ENCODE peak calls at places on chromosomes 2 and 18, in six cellular contexts. Y, R, H, O, U and F are unnamed samples.

GRCh38 chr2:142877265-142877756 is at the start of gene KYNU:
- DNase-seq in H (no peak), R (no peak), Y (no peak), U (no peak), O (peak), F (no peak)

GRCh38 chr2:128682266-128682665 is 363.6 kb upstream of the HS6ST1 start:
- DNase-seq in R (no peak), O (no peak), H (no peak), U (no peak), Y (no peak), F (no peak)

GRCh38 chr2:59691518-59692190 is 861.8 kb downstream of the BCL11A start:
- DNase-seq in R (no peak), O (peak), Y (no peak), U (no peak), H (no peak), F (no peak)

GRCh38 chr2:85750509-85751299 is 3.1 kb upstream of the ATOH8 start:
- DNase-seq in H (no peak), Y (no peak), R (peak), O (peak), U (peak), F (no peak)

GRCh38 chr18:47990981-47991380 is 60.5 kb upstream of the SMAD2 start:
- DNase-seq in R (no peak), U (no peak), H (no peak), O (no peak), Y (no peak), F (no peak)

GRCh38 chr2:175601969-175602368 is 400.1 kb downstream of the LNPK start:
- DNase-seq in R (no peak), Y (no peak), H (no peak), O (no peak), U (no peak), F (no peak)

GRCh38 chr2:225002656-225003045 is 39.6 kb downstream of the DOCK10 start:
- DNase-seq in Y (no peak), O (no peak), H (peak), R (no peak), U (no peak), F (no peak)

GRCh38 chr2:8684421-8684884 is 2.6 kb downstream of the ID2 start:
- DNase-seq in R (no peak), H (peak), U (no peak), Y (no peak), O (peak), F (no peak)

GRCh38 chr2:9213477-9214051 is 7.0 kb downstream of the ASAP2 start:
- DNase-seq in O (no peak), R (no peak), Y (no peak), H (no peak), U (no peak), F (no peak)

GRCh38 chr2:82968381-82968780 is 1490.7 kb downstream of the SUCLG1 start:
- DNase-seq in Y (no peak), U (no peak), R (no peak), O (no peak), H (no peak), F (no peak)

GRCh38 chr2:195967336-195967735 is 101.3 kb downstream of the DNAH7 start:
- DNase-seq in O (no peak), U (no peak), H (no peak), R (no peak), Y (no peak), F (no peak)

GRCh38 chr2:241841181-241842066 is 17.3 kb downstream of the PDCD1 start:
- DNase-seq in R (no peak), Y (no peak), H (no peak), O (no peak), U (no peak), F (no peak)

GRCh38 chr2:197205590-197206215 is 104.9 kb downstream of the ANKRD44 start:
- DNase-seq in O (no peak), R (no peak), U (no peak), H (peak), Y (no peak), F (no peak)

GRCh38 chr2:81835318-81836000 is 1530.9 kb upstream of the LRRTM1 start:
- DNase-seq in Y (no peak), U (no peak), O (no peak), H (no peak), R (no peak), F (no peak)

GRCh38 chr2:128406629-128407252 is 88.1 kb upstream of the HS6ST1 start:
- DNase-seq in H (no peak), O (no peak), R (no peak), Y (no peak), U (no peak), F (no peak)

GRCh38 chr2:950627-950992 is at the start of gene SNTG2:
- DNase-seq in R (peak), O (no peak), Y (peak), H (no peak), U (peak), F (peak)
- TF ChIP-seq POLR2A in R (no peak), O (no peak), Y (no peak), H (no peak), U (peak), F (no peak)

GRCh38 chr2:10575566-10576300 is 114.0 kb downstream of the NOL10 start:
- DNase-seq in U (no peak), O (no peak), H (no peak), R (no peak), Y (no peak), F (no peak)
- TF ChIP-seq TAF1 in U (no peak), O (no peak), H (no peak), R (no peak), Y (no peak), F (no peak)

DNA sequence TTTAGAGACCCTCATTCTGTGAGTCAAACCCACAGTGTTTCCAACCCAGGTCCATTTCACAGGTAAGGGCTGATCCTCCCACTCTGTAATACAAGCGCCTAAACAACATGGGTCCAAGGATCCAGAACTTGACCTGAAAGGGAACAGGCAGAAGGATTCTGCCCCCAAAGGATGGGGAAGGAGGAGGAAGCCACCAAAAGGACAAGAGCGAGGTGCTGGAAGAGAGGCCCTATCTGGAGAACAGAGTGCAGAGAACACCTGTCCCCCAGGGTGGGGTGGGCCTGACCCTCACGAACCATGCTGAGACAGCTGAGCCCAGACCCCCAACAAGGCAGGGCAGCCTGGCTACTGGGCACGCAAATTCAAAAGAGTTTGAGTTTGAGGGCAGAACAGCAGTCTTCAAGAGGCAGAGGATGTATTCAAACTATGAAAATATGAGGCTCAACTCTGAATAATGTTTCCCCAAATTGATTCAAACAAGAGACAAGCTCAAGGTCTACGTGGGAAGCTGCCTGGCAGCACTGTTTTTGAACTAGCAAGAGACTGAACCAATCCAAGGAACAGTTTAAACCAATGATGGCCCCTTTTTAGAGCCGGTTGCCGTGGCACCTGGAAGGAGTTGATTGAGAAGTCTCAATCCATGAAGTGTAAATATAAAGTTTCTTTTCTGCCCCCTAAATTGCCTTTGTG is 212.7 kb downstream of the ALPK2 start:
- DNase-seq in O (no peak), H (no peak), R (no peak), U (no peak), Y (no peak), F (no peak)
- TF ChIP-seq POLR2A in O (no peak), H (no peak), R (no peak), U (no peak), Y (no peak), F (no peak)

GRCh38 chr18:10245517-10246175 is 208.8 kb upstream of the APCDD1 start:
- DNase-seq in R (no peak), Y (no peak), O (no peak), U (no peak), H (no peak), F (no peak)
- TF ChIP-seq TAF1 in R (no peak), Y (no peak), O (no peak), U (no peak), H (no peak), F (no peak)

GRCh38 chr2:23926750-23927627 is at the start of gene ATAD2B:
- DNase-seq in Y (peak), U (peak), H (peak), O (peak), R (peak), F (peak)

GRCh38 chr2:23926289-23926749 is 604 bp downstream of the ATAD2B start:
- DNase-seq in U (no peak), Y (peak), R (no peak), O (no peak), H (no peak), F (no peak)

GRCh38 chr2:23924589-23925359 is 2.1 kb downstream of the ATAD2B start:
- DNase-seq in Y (no peak), U (no peak), O (no peak), H (no peak), R (no peak), F (no peak)

GRCh38 chr2:23925702-23926288 is 1.1 kb downstream of the ATAD2B start:
- DNase-seq in Y (peak), U (no peak), R (peak), O (peak), H (peak), F (peak)
- TF ChIP-seq POLR2A in Y (peak), U (no peak), R (no peak), O (no peak), H (peak), F (peak)

GRCh38 chr18:63253018-63253417 is 66.6 kb downstream of the BCL2 start:
- DNase-seq in U (no peak), H (no peak), R (no peak), Y (no peak), O (no peak), F (no peak)

GRCh38 chr18:63257453-63257852 is 62.1 kb downstream of the BCL2 start:
- DNase-seq in Y (no peak), H (no peak), R (no peak), U (no peak), O (no peak), F (no peak)

GRCh38 chr18:63254716-63255399 is 64.7 kb downstream of the BCL2 start:
- DNase-seq in Y (no peak), R (no peak), O (no peak), H (no peak), U (no peak), F (no peak)

GRCh38 chr18:63253428-63254372 is 65.9 kb downstream of the BCL2 start:
- DNase-seq in R (no peak), Y (no peak), U (no peak), H (no peak), O (no peak), F (no peak)

GRCh38 chr18:63255435-63255834 is 64.1 kb downstream of the BCL2 start:
- DNase-seq in H (no peak), U (no peak), O (no peak), Y (no peak), R (no peak), F (no peak)
- TF ChIP-seq TAF1 in H (no peak), U (no peak), O (no peak), Y (no peak), R (no peak), F (no peak)

GRCh38 chr2:208274748-208275147 is 8.7 kb downstream of the PIKFYVE start:
- DNase-seq in O (no peak), Y (no peak), U (no peak), R (no peak), H (no peak), F (no peak)

GRCh38 chr2:208279236-208279635 is 13.2 kb downstream of the PIKFYVE start:
- DNase-seq in U (no peak), H (no peak), Y (no peak), R (no peak), O (no peak), F (no peak)

GRCh38 chr2:208278549-208278948 is 12.5 kb downstream of the PIKFYVE start:
- DNase-seq in Y (no peak), H (no peak), U (no peak), O (no peak), R (no peak), F (no peak)

GRCh38 chr2:208280933-208281332 is 14.9 kb downstream of the PIKFYVE start:
- DNase-seq in U (no peak), O (no peak), Y (no peak), H (no peak), R (no peak), F (no peak)

GRCh38 chr2:208280234-208280633 is 14.2 kb downstream of the PIKFYVE start:
- DNase-seq in Y (no peak), O (no peak), H (no peak), R (no peak), U (no peak), F (no peak)
- TF ChIP-seq POLR2A in Y (no peak), O (no peak), H (no peak), R (no peak), U (no peak), F (no peak)

GRCh38 chr2:41853427-41854191 is 194.2 kb upstream of the PKDCC start:
- DNase-seq in O (peak), R (peak), Y (no peak), U (peak), H (no peak), F (no peak)

GRCh38 chr2:41851554-41851953 is 196.3 kb upstream of the PKDCC start:
- DNase-seq in U (no peak), H (no peak), O (no peak), Y (no peak), R (no peak), F (no peak)

GRCh38 chr2:41856946-41857345 is 190.9 kb upstream of the PKDCC start:
- DNase-seq in Y (no peak), U (no peak), R (no peak), O (no peak), H (no peak), F (no peak)

GRCh38 chr2:41859615-41860014 is 188.2 kb upstream of the PKDCC start:
- DNase-seq in R (no peak), Y (no peak), O (no peak), U (no peak), H (no peak), F (no peak)

DNA sequence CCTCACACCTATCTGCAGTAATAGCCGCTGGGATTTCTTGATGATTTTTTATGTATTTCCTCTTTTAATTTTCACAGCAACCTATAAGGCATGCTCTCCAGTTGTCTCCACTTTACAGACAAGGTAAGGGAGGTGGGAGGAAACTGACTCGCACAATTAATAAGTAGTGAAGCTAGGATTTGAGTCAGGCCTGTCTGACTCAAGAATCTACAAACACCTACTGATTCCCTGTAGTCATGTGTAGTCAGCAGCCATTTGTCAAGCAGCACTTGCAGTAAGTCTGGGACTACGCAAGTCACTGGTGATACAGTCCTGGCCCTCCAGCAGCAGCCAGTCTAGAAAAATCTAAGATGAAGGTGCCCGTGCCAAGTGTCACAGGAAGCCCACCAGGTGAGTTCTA is 193.6 kb upstream of the PKDCC start:
- DNase-seq in H (no peak), Y (no peak), O (no peak), U (no peak), R (no peak), F (no peak)
- TF ChIP-seq TAF1 in H (no peak), Y (no peak), O (no peak), U (no peak), R (no peak), F (no peak)

GRCh38 chr2:237686659-237687136 is 59.3 kb downstream of the LRRFIP1 start:
- DNase-seq in R (no peak), Y (no peak), U (no peak), O (peak), H (no peak), F (no peak)
- TF ChIP-seq POLR2A in R (no peak), Y (no peak), U (no peak), O (no peak), H (no peak), F (no peak)

GRCh38 chr2:151156943-151157705 is 104.5 kb downstream of the RBM43 start:
- DNase-seq in U (no peak), R (no peak), Y (no peak), H (no peak), O (no peak), F (no peak)

GRCh38 chr2:151153601-151154000 is 108.1 kb downstream of the RBM43 start:
- DNase-seq in U (no peak), H (no peak), O (no peak), R (no peak), Y (no peak), F (no peak)

GRCh38 chr2:151162185-151162584 is 99.5 kb downstream of the RBM43 start:
- DNase-seq in Y (no peak), R (no peak), H (no peak), O (no peak), U (no peak), F (no peak)

GRCh38 chr2:151156431-151156830 is 105.2 kb downstream of the RBM43 start:
- DNase-seq in Y (no peak), R (no peak), U (no peak), O (no peak), H (no peak), F (no peak)

GRCh38 chr2:151159109-151159690 is 102.5 kb downstream of the RBM43 start:
- DNase-seq in Y (no peak), U (no peak), R (no peak), O (no peak), H (no peak), F (no peak)
- TF ChIP-seq TAF1 in Y (no peak), U (no peak), R (no peak), O (no peak), H (no peak), F (no peak)